ENCODE peak calls at places on chromosomes 3 and 15, in four cellular contexts. Z, E, C and W are unnamed samples.

GRCh38 chr3:124688580-124689454 is 41.4 kb upstream of the UMPS start:
- DNase-seq in C (peak), Z (peak), E (peak), W (peak)

GRCh38 chr3:182331356-182331755 is 461.9 kb upstream of the ATP11B start:
- DNase-seq in E (no peak), Z (no peak), C (no peak), W (no peak)

GRCh38 chr3:195106418-195106906 is 164.5 kb downstream of the XXYLT1 start:
- DNase-seq in C (peak), Z (peak), E (peak), W (peak)

GRCh38 chr15:91348812-91349500 is 248.9 kb downstream of the SV2B start:
- DNase-seq in E (no peak), C (no peak), Z (no peak), W (no peak)

GRCh38 chr3:107068980-107069379 is 308.3 kb upstream of the CCDC54 start:
- DNase-seq in C (no peak), Z (no peak), E (no peak), W (peak)

GRCh38 chr3:31248619-31248992 is 284.1 kb upstream of the STT3B start:
- DNase-seq in C (no peak), E (no peak), Z (no peak), W (no peak)

GRCh38 chr3:127860223-127860622 is 37.9 kb upstream of the MGLL start:
- DNase-seq in E (no peak), C (peak), Z (no peak), W (peak)

GRCh38 chr15:60994842-60995495 is 234.1 kb downstream of the RORA start:
- DNase-seq in C (no peak), Z (no peak), E (no peak), W (no peak)

GRCh38 chr15:51621917-51622268 is 678 bp downstream of the DMXL2 start:
- DNase-seq in E (peak), C (peak), Z (peak), W (peak)

GRCh38 chr3:170642882-170643601 is 57.2 kb upstream of the SLC7A14 start:
- DNase-seq in C (no peak), Z (no peak), E (peak), W (no peak)

GRCh38 chr3:52397676-52398399 is 47.1 kb downstream of the SEMA3G start:
- DNase-seq in E (peak), Z (no peak), C (no peak), W (peak)

GRCh38 chr15:39966521-39966920 is 32.6 kb downstream of the EIF2AK4 start:
- DNase-seq in Z (no peak), E (no peak), C (no peak), W (no peak)

GRCh38 chr3:124260206-124260915 is 268.4 kb upstream of the ROPN1 start:
- DNase-seq in C (no peak), E (peak), Z (no peak), W (peak)

GRCh38 chr15:88663216-88663615 is 24.4 kb downstream of the ISG20 start:
- DNase-seq in C (no peak), E (no peak), Z (no peak), W (no peak)

GRCh38 chr15:68764090-68764489 is 56.6 kb downstream of the ANP32A start:
- DNase-seq in C (no peak), Z (no peak), E (no peak), W (no peak)

GRCh38 chr3:120567370-120568197 is 28.6 kb upstream of the NDUFB4 start:
- DNase-seq in C (peak), E (no peak), Z (no peak), W (peak)

GRCh38 chr15:72532991-72533601 is 59.0 kb downstream of the ARIH1 start:
- DNase-seq in E (no peak), C (peak), Z (no peak), W (peak)

GRCh38 chr3:70608434-70608833 is 296.0 kb upstream of the MDFIC2 start:
- DNase-seq in Z (no peak), E (no peak), C (no peak), W (no peak)

GRCh38 chr3:159814161-159814560 is 174.5 kb upstream of the IL12A start:
- DNase-seq in Z (no peak), E (no peak), C (no peak), W (peak)

GRCh38 chr3:111506435-111506834 is 35.6 kb upstream of the CD96 start:
- DNase-seq in Z (no peak), E (no peak), C (no peak), W (no peak)

GRCh38 chr3:188819939-188820338 is 351.8 kb upstream of the TPRG1 start:
- DNase-seq in C (no peak), Z (no peak), E (no peak), W (no peak)

GRCh38 chr3:49296781-49297420 is 19.9 kb upstream of the C3orf62 start:
- DNase-seq in C (no peak), Z (no peak), E (peak), W (no peak)

GRCh38 chr3:127775398-127776109 is 46.8 kb downstream of the MGLL start:
- DNase-seq in Z (no peak), C (peak), E (peak), W (no peak)

GRCh38 chr3:42507252-42507651 is 4.8 kb downstream of the VIPR1 start:
- DNase-seq in Z (no peak), E (no peak), C (peak), W (peak)

GRCh38 chr15:99477745-99478525 is 87.8 kb upstream of the MEF2A start:
- DNase-seq in C (no peak), E (no peak), Z (no peak), W (no peak)

GRCh38 chr15:66287461-66288055 is 5.8 kb upstream of the DIS3L start:
- DNase-seq in C (no peak), Z (no peak), E (no peak), W (peak)

GRCh38 chr3:13457593-13457992 is 22.5 kb upstream of the HDAC11 start:
- DNase-seq in C (no peak), Z (no peak), E (no peak), W (no peak)

GRCh38 chr3:24018784-24019570 is 73.9 kb downstream of the NR1D2 start:
- DNase-seq in Z (no peak), E (no peak), C (peak), W (no peak)